ENCODE peak calls at places on chromosome 22, in ten cellular contexts. S is NCI-H1436; V is activated T-cell treated with anti-CD3 and anti-CD28 coated beads, Interleukin-2, amount 50 U/mL, for 72 hours; G is T-cell; L is MG63; W is NCI-H226; H is cardiac septum; X is HS-5; R is GM23338; M is activated CD4-positive, alpha-beta memory T cell treated with anti-CD3 and anti-CD28 coated beads, Interleukin-2, amount 10 ng/mL, durations not matched to agents 7 days and 5 days. Z is an unnamed sample.

GRCh38 chr22:20877715-20878114 is 18.9 kb downstream of the SNAP29 start:
- DNase-seq in S (no peak), V (no peak), G (no peak), L (no peak), W (no peak), H (no peak), X (no peak), R (no peak), M (no peak), Z (no peak)

GRCh38 chr22:44683237-44683636 is 18.8 kb upstream of the PRR5 start:
- DNase-seq in S (no peak), V (peak; percentile 79), G (no peak), L (no peak), W (no peak), H (no peak), X (no peak), R (no peak), M (peak; percentile 55), Z (no peak)

GRCh38 chr22:42808516-42808915 is 48.6 kb downstream of the ARFGAP3 start:
- DNase-seq in S (no peak), V (no peak), G (no peak), L (no peak), W (no peak), H (no peak), X (no peak), R (no peak), M (no peak), Z (no peak)

GRCh38 chr22:50085211-50085999 is at the start of gene MLC1:
- DNase-seq in S (no peak), V (peak; percentile 18), G (no peak), L (no peak), W (no peak), H (peak; percentile 74), X (no peak), R (no peak), M (no peak), Z (peak; percentile 21)

GRCh38 chr22:49017769-49018330 is 809.8 kb downstream of the BRD1 start:
- DNase-seq in S (no peak), V (no peak), G (no peak), L (no peak), W (no peak), H (peak; percentile 63), X (no peak), R (no peak), M (peak; percentile 1), Z (no peak)

GRCh38 chr22:32996702-32997101 is 61.5 kb downstream of the SYN3 start:
- DNase-seq in S (no peak), V (no peak), G (no peak), L (peak; percentile 87), W (peak; percentile 79), H (peak; percentile 71), X (no peak), R (no peak), M (no peak), Z (peak; percentile 82)

GRCh38 chr22:45318558-45319318 is 9.0 kb downstream of the FAM118A start:
- DNase-seq in S (no peak), V (peak; percentile 65), G (peak; percentile 54), L (no peak), W (no peak), H (no peak), X (peak; percentile 14), R (peak; percentile 20), M (peak; percentile 58), Z (peak; percentile 60)

GRCh38 chr22:44809456-44809855 is 57.1 kb downstream of the ARHGAP8 start:
- DNase-seq in S (no peak), V (no peak), G (no peak), L (no peak), W (no peak), H (no peak), X (no peak), R (no peak), M (no peak), Z (no peak)

GRCh38 chr22:38298312-38299000 is 18.8 kb downstream of the CSNK1E start:
- DNase-seq in S (no peak), V (peak; percentile 47), G (peak; percentile 47), L (no peak), W (peak; percentile 57), H (no peak), X (peak; percentile 99), R (peak; percentile 53), M (peak; percentile 42), Z (peak; percentile 51)

GRCh38 chr22:27435839-27436581 is 365.5 kb downstream of the MN1 start:
- DNase-seq in S (no peak), V (no peak), G (no peak), L (no peak), W (no peak), H (peak; percentile 82), X (no peak), R (peak; percentile 38), M (no peak), Z (peak; percentile 35)

GRCh38 chr22:17087176-17088131 is 2.7 kb downstream of the IL17RA start:
- DNase-seq in S (no peak), V (peak; percentile 58), G (peak; percentile 25), L (peak; percentile 50), W (no peak), H (no peak), X (no peak), R (no peak), M (peak; percentile 65), Z (peak; percentile 81)

GRCh38 chr22:25736378-25737011 is 5.5 kb upstream of the MYO18B start:
- DNase-seq in S (no peak), V (peak; percentile 78), G (peak; percentile 5), L (no peak), W (no peak), H (no peak), X (no peak), R (no peak), M (peak; percentile 82), Z (no peak)

GRCh38 chr22:20509344-20510047 is 2.1 kb downstream of the MED15 start:
- DNase-seq in S (no peak), V (peak; percentile 48), G (peak; percentile 22), L (peak; percentile 87), W (peak; percentile 81), H (peak; percentile 89), X (peak; percentile 89), R (peak; percentile 41), M (peak; percentile 63), Z (peak; percentile 91)

GRCh38 chr22:45533731-45534130 is 31.0 kb downstream of the FBLN1 start:
- DNase-seq in S (no peak), V (no peak), G (no peak), L (no peak), W (no peak), H (no peak), X (no peak), R (no peak), M (no peak), Z (no peak)

GRCh38 chr22:28900379-28900778 is 17.0 kb downstream of the ZNRF3 start:
- DNase-seq in S (no peak), V (no peak), G (no peak), L (no peak), W (no peak), H (no peak), X (no peak), R (no peak), M (no peak), Z (no peak)

GRCh38 chr22:46983046-46983445 is 220.6 kb downstream of the TBC1D22A start:
- DNase-seq in S (no peak), V (no peak), G (no peak), L (no peak), W (no peak), H (no peak), X (no peak), R (no peak), M (no peak), Z (no peak)

GRCh38 chr22:29048822-29049654 is 12.6 kb downstream of the C22orf31 start:
- DNase-seq in S (no peak), V (no peak), G (no peak), L (no peak), W (no peak), H (no peak), X (no peak), R (no peak), M (no peak), Z (no peak)